ENCODE peak calls at places on chromosomes 6 and 20, in six cellular contexts. Z, C, S, V, X and O are unnamed samples.

GRCh38 chr6:46098678-46099077 is 31.1 kb upstream of the ENPP4 start:
- DNase-seq in Z (no peak), C (peak), S (no peak), V (no peak), X (no peak), O (no peak)

GRCh38 chr20:38883081-38883980 is 42.9 kb upstream of the FAM83D start:
- DNase-seq in Z (no peak), C (no peak), S (no peak), V (no peak), X (no peak), O (no peak)

GRCh38 chr20:4697189-4697873 is 24.4 kb upstream of the PRND start:
- DNase-seq in Z (no peak), C (no peak), S (no peak), V (no peak), X (no peak), O (no peak)

GRCh38 chr6:168163096-168163731 is 84.2 kb upstream of the FRMD1 start:
- DNase-seq in Z (no peak), C (no peak), S (no peak), V (no peak), X (no peak), O (no peak)

GRCh38 chr6:152267967-152268845 is 369.0 kb downstream of the SYNE1 start:
- DNase-seq in Z (peak), C (peak), S (no peak), V (no peak), X (no peak), O (no peak)

GRCh38 chr6:128139519-128139918 is 238.7 kb upstream of the THEMIS start:
- DNase-seq in Z (no peak), C (peak), S (no peak), V (no peak), X (no peak), O (no peak)

GRCh38 chr20:36924167-36925045 is 27.1 kb downstream of the SAMHD1 start:
- DNase-seq in Z (peak), C (no peak), S (no peak), V (no peak), X (no peak), O (no peak)

GRCh38 chr6:149752600-149752999 is 3.1 kb downstream of the PCMT1 start:
- DNase-seq in Z (no peak), C (no peak), S (no peak), V (no peak), X (no peak), O (no peak)

GRCh38 chr6:87029711-87030314 is 65.1 kb downstream of the CGA start:
- DNase-seq in Z (peak), C (peak), S (no peak), V (no peak), X (no peak), O (no peak)

GRCh38 chr6:136782021-136782770 is 10.1 kb downstream of the MAP3K5 start:
- DNase-seq in Z (no peak), C (no peak), S (no peak), V (no peak), X (no peak), O (no peak)

GRCh38 chr6:39731565-39731964 is 6.4 kb upstream of the KIF6 start:
- DNase-seq in Z (no peak), C (no peak), S (no peak), V (no peak), X (no peak), O (no peak)

GRCh38 chr6:144148891-144149290 is 1.4 kb upstream of the STX11 start:
- DNase-seq in Z (no peak), C (no peak), S (no peak), V (no peak), X (no peak), O (no peak)

GRCh38 chr6:144151010-144151727 is 852 bp downstream of the STX11 start:
- DNase-seq in Z (no peak), C (no peak), S (no peak), V (peak), X (peak), O (peak)

GRCh38 chr6:144149558-144149893 is 791 bp upstream of the STX11 start:
- DNase-seq in Z (no peak), C (no peak), S (no peak), V (no peak), X (no peak), O (no peak)

GRCh38 chr6:144150673-144151009 is 324 bp downstream of the STX11 start:
- DNase-seq in Z (peak), C (no peak), S (no peak), V (no peak), X (peak), O (no peak)

DNA sequence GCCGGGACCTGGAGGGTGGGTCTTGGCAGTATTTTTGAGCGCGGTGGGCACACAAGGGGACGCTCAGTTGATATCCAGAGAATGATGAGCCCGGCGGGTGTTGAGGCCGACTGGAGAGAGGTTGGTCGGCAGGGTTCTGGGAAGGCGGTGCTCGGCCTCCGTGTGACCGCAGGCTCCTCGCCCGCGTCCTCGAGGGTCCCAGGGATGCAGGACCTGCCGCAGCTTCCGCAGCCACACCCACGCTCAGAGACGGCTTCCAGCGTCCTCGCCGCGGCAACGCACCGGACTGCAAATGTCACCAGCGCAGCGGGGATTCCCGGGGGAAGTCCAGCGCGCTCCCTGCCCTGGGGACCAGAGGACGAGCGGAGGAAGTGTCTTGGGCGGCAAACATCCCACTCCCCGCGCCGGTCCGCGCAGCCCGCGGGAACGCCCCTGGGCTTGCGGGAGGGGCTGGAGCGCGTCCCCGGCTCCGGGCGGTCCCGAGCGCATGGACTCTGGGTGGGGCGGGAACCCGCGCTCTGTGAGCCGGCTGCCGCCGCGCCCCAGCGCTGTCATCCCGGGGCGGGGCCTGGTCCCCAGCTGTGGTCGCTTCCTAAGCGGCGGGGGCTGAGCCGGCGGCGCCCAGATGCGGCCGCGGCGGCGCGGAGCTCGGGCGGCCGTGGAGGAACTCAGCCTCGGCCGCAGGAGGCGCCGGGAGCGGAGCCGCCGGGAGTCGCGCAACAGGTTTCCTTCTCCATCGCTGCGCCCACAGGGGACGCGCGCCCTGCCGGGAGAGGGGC is at the start of gene STX11:
- DNase-seq in Z (peak), C (no peak), S (peak), V (peak), X (peak), O (peak)
- TF ChIP-seq POLR2AphosphoS5 in Z (no peak), C (no peak), S (no peak), V (peak), X (peak), O (peak)

DNA sequence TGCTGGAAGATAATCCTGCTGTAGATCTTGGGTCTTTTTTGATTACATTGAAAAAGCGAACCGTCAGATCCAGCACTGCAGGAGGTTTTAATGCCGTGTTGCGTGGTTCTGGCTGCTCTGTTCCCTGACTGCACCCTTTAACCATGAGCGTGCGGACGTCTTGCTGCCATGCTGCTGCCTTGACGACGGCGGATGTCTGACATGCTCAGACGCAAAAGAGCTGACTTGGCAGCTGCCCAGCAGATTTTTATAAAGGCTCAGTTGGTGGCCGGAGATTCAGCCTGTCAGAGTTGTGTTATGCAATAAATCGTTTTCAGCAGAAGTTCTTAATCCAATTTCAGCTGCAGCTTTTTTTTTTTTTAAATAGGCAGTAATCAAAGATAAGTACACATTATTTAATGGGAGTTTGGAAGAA is 119.4 kb downstream of the JARID2 start:
- DNase-seq in Z (peak), C (no peak), S (no peak), V (no peak), X (no peak), O (no peak)
- TF ChIP-seq TAF1 in Z (no peak), C (no peak), S (no peak), V (no peak), X (no peak), O (peak)

DNA sequence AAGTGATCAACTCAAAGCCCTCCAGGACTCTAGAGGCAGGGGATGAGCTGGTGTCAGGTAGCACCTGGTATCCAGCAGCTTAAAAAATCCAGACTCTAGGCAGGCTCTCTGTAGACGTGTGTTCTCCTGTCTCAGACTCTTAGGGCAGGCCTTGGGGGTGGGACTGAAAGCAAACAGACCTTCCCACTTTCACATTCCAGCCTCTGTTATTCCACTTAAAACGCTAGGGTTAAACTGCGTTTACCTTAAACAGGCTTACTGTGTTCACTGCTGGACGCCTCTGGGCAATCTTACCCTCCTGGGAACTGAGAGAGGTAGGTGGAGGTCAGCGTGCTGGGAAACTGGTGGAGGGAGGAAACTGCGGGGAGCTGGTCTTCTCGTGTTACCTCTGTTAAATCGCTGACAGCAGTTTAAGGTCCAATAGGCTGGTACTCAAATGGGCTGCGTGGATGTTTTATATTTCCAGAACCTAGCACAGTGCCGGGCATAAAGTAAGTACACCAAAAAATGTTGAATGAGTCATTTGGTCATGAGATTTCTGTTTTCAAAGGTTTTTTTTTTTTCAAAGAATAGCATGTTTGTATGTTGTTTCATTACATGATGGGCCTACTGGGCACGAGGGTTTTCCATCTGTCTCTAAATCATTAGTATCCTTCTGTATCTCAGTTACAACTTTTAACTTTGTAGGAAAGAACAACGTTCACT is at the start of gene GCNT2:
- DNase-seq in Z (no peak), C (peak), S (peak), V (no peak), X (no peak), O (no peak)
- TF ChIP-seq POLR2A in Z (no peak), C (peak), S (peak), V (no peak), X (no peak), O (no peak)

GRCh38 chr20:10806539-10806938 is 132.7 kb upstream of the JAG1 start:
- DNase-seq in Z (no peak), C (no peak), S (no peak), V (no peak), X (no peak), O (no peak)
- TF ChIP-seq POLR2AphosphoS5 in Z (no peak), C (no peak), S (no peak), V (no peak), X (no peak), O (no peak)